ENCODE peak calls at places on chromosomes 3 and 15, in five cellular contexts. O, W, N, Z and C are unnamed samples.

GRCh38 chr3:128870327-128870726 is 9.1 kb upstream of the ACAD9 start:
- DNase-seq in O (no peak), W (no peak), N (no peak), Z (no peak), C (no peak)

GRCh38 chr3:72818915-72819314 is 29.3 kb downstream of the SHQ1 start:
- DNase-seq in O (peak; percentile 93), W (peak; percentile 75), N (no peak), Z (no peak), C (no peak)

GRCh38 chr3:172656602-172657001 is 54.3 kb downstream of the NCEH1 start:
- DNase-seq in O (no peak), W (no peak), N (no peak), Z (no peak), C (no peak)

GRCh38 chr3:184710870-184711365 is 946 bp downstream of the MAGEF1 start:
- DNase-seq in O (no peak), W (no peak), N (no peak), Z (no peak), C (no peak)

GRCh38 chr3:94305835-94306685 is 243.2 kb downstream of the NSUN3 start:
- DNase-seq in O (no peak), W (no peak), N (no peak), Z (no peak), C (no peak)

GRCh38 chr3:33456756-33457155 is 16.6 kb upstream of the UBP1 start:
- DNase-seq in O (no peak), W (no peak), N (no peak), Z (no peak), C (no peak)

GRCh38 chr3:111598139-111598538 is 3.0 kb upstream of the ZBED2 start:
- DNase-seq in O (no peak), W (no peak), N (no peak), Z (no peak), C (no peak)

GRCh38 chr3:177283983-177284382 is 86.7 kb upstream of the TBL1XR1 start:
- DNase-seq in O (no peak), W (no peak), N (no peak), Z (no peak), C (no peak)

GRCh38 chr15:50166216-50166615 is 15.8 kb upstream of the SLC27A2 start:
- DNase-seq in O (peak; percentile 87), W (peak; percentile 27), N (no peak), Z (no peak), C (no peak)

GRCh38 chr15:66459818-66460615 is 37.5 kb downstream of the SNAPC5 start:
- DNase-seq in O (peak; percentile 77), W (peak; percentile 30), N (no peak), Z (no peak), C (no peak)

GRCh38 chr3:13121553-13122001 is 48.3 kb upstream of the IQSEC1 start:
- DNase-seq in O (no peak), W (no peak), N (no peak), Z (no peak), C (no peak)

GRCh38 chr15:93017521-93017920 is 71.5 kb downstream of the RGMA start:
- DNase-seq in O (no peak), W (no peak), N (no peak), Z (no peak), C (no peak)

GRCh38 chr15:93007994-93008393 is 81.0 kb downstream of the RGMA start:
- DNase-seq in O (no peak), W (no peak), N (no peak), Z (no peak), C (no peak)

GRCh38 chr15:93018574-93018973 is 70.4 kb downstream of the RGMA start:
- DNase-seq in O (no peak), W (no peak), N (no peak), Z (no peak), C (no peak)

GRCh38 chr15:93012793-93013192 is 76.2 kb downstream of the RGMA start:
- DNase-seq in O (no peak), W (no peak), N (no peak), Z (no peak), C (no peak)
- H3K36me3 ChIP-seq in O (peaks cover 60% of the 10 kb centered on the region), W (peaks cover 91% of the 10 kb centered on the region), N (peaks cover 3% of the 10 kb centered on the region), Z (peaks cover 100% of the 10 kb centered on the region), C (peaks cover 92% of the 10 kb centered on the region)

DNA sequence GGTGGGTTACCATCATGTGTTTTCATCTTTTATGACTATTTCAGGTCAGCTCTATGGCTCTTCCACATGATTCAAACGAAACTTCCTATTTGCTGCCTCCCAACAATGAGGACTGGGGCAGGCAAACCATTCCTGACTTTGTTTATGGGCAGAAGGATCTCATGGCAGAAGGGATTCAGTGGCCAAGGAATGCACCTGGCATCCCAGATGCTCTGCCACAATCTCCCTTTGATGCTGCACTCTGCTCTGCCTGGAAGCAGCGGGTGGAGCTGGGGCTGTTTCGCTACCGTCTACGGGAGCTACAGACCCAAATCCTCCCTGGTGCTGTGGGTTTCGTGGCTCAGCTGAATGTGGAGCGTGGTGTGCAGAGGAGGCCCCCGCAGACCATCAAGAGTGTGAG is 6.8 kb downstream of the GDPGP1 start:
- DNase-seq in O (no peak), W (no peak), N (no peak), Z (no peak), C (no peak)
- TF ChIP-seq CTCF in O (no peak), W (no peak), N (no peak), Z (no peak), C (no peak)

DNA sequence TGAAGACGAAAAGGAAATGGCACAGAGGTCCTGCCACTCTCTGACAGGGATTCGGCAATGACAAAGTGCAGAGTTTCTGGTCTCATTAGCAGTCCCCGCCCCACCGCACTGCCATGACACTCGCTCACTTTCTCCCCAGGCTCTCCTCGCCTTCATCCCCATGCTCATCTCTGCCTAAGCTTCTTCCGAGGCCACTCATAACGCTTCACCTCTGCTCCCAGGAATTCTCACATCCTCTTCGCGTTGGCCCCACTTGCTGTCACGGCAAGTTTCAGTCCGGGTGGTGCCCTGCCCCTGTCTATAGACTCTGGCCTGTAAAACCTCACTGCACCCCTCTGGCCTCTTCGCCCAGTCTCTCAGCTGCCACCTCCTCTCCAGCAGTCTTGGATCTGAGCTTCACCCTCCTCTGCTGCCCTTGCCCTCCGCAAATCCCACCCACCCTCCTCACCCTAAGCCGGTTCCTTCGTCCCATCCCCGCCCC is 654 bp downstream of the RUBCN start:
- DNase-seq in O (no peak), W (no peak), N (no peak), Z (peak; percentile 18), C (peak; percentile 18)
- H3K4me3 ChIP-seq in O (peak overlapping the region; percentile 70), W (peak overlapping the region; percentile 74), N (peak overlapping the region; percentile 90), Z (peak overlapping the region; percentile 89), C (peak overlapping the region; percentile 66)

DNA sequence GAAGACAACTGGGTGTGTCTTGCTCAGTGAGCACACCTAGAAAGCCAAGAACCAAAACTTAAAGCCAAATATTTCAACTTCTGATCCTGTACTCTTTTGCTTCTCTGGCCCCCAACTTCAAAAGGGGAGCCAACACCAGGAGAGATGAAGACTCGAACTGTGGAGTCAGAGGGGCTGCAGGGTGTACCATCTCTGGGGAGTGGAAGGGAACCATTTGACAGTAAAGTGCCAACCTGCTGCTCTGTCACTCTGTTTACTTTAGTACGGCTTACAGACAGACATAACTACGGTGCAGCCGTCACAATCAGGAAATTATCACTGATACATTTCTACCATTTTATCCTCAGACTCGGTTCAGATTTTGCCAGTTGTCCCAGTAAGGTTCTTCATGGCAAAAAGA is 1.6 kb downstream of the FBXO22 start:
- DNase-seq in O (no peak), W (no peak), N (no peak), Z (no peak), C (no peak)
- H3K36me3 ChIP-seq in O (peaks cover 9% of the 10 kb centered on the region), W (peaks cover 18% of the 10 kb centered on the region), N (no peaks in the 10 kb centered on the region), Z (peaks cover 43% of the 10 kb centered on the region), C (peaks cover 60% of the 10 kb centered on the region)

GRCh38 chr15:31373970-31374369 is 47.3 kb downstream of the KLF13 start:
- DNase-seq in O (no peak), W (no peak), N (no peak), Z (no peak), C (no peak)
- TF ChIP-seq CTCF in O (no peak), W (no peak), N (no peak), Z (no peak), C (no peak)